ENCODE peak calls at places on chromosomes 6 and 20, in nine cellular contexts. Q is foreskin fibroblast, K is pancreas, D is tibial nerve, H is lower lobe of right lung, G is breast epithelium, P is keratinocyte, Z is heart left ventricle, T is H1. I is an unnamed sample.

GRCh38 chr6:27592481-27593199 is 119.7 kb upstream of the ZNF184 start:
- DNase-seq in Z (no peak), P (peak), T (no peak), H (no peak), D (no peak), G (no peak), Q (peak), K (no peak), I (peak)

GRCh38 chr6:45679163-45679562 is 301.4 kb upstream of the SUPT3H start:
- DNase-seq in K (no peak), G (no peak), Q (no peak), Z (no peak), T (no peak), H (no peak), P (no peak), D (no peak), I (no peak)

GRCh38 chr6:53899512-53899911 is 104.7 kb downstream of the LRRC1 start:
- DNase-seq in Z (no peak), H (no peak), G (no peak), P (no peak), Q (no peak), K (no peak), T (no peak), D (no peak), I (no peak)

GRCh38 chr6:15322184-15322583 is 76.3 kb downstream of the JARID2 start:
- DNase-seq in T (no peak), Z (no peak), H (no peak), Q (no peak), D (no peak), P (no peak), K (no peak), G (no peak), I (no peak)

GRCh38 chr6:100549406-100550167 is 84.9 kb upstream of the SIM1 start:
- DNase-seq in D (no peak), T (no peak), K (no peak), Z (no peak), Q (peak), G (no peak), P (no peak), H (no peak), I (peak)

GRCh38 chr6:122563364-122564052 is 46.7 kb upstream of the PKIB start:
- DNase-seq in Q (no peak), D (no peak), H (no peak), T (no peak), P (no peak), G (no peak), K (no peak), Z (no peak), I (no peak)

GRCh38 chr6:121816361-121816760 is 380.9 kb downstream of the GJA1 start:
- DNase-seq in Q (peak), Z (no peak), H (no peak), G (no peak), K (no peak), D (no peak), T (no peak), P (no peak), I (peak)

GRCh38 chr6:27441001-27441400 is 31.9 kb downstream of the ZNF184 start:
- DNase-seq in Z (no peak), H (no peak), Q (no peak), D (no peak), T (no peak), G (no peak), K (no peak), P (no peak), I (no peak)

GRCh38 chr6:4901256-4902061 is 102.4 kb downstream of the RPP40 start:
- DNase-seq in K (no peak), Z (no peak), Q (no peak), T (no peak), P (no peak), G (no peak), D (no peak), H (no peak), I (no peak)

GRCh38 chr20:19993937-19994667 is 23.1 kb upstream of the NAA20 start:
- DNase-seq in G (no peak), Q (peak), P (peak), H (no peak), Z (peak), D (no peak), T (no peak), K (no peak), I (peak)

GRCh38 chr20:6348908-6349307 is 226.1 kb upstream of the FERMT1 start:
- DNase-seq in H (no peak), G (no peak), D (no peak), T (no peak), K (no peak), Q (no peak), P (no peak), Z (no peak), I (no peak)

GRCh38 chr6:168345896-168346754 is 26.5 kb upstream of the DACT2 start:
- DNase-seq in P (no peak), Q (no peak), T (no peak), G (no peak), H (no peak), D (no peak), Z (no peak), K (no peak), I (no peak)

GRCh38 chr6:36595168-36595818 is 1.1 kb downstream of the SRSF3 start:
- DNase-seq in Q (no peak), D (peak), P (no peak), Z (peak), T (no peak), G (no peak), K (peak), H (no peak), I (peak)

GRCh38 chr20:53023717-53024116 is 51.6 kb downstream of the TSHZ2 start:
- DNase-seq in D (no peak), P (no peak), H (no peak), Q (no peak), Z (no peak), T (no peak), G (no peak), K (no peak), I (peak)

GRCh38 chr6:35757461-35758123 is 18.8 kb upstream of the CLPSL2 start:
- DNase-seq in P (no peak), T (no peak), G (no peak), Q (peak), D (no peak), H (no peak), K (no peak), Z (no peak), I (peak)

DNA sequence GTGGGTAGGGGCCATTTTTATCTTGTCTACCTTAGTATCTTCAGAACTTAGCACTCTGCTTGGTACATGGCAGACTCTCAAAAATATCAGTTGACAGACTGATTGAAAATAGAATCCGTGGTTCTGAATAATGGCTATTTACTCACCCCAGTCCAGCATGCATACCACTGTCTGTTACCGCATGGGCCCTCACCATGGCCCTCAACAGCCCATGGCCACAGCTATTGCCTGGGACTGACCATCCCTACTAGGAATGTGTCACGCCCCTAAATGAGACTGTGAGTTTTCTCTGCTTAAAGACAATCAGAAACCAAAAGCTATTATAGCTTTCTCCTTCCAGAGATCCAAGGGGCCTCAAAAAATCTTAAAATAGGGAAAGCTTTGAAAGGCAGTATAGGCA is 207.7 kb downstream of the ATXN1 start:
- DNase-seq in Z (no peak), P (no peak), T (no peak), D (no peak), K (no peak), Q (no peak), G (no peak), H (no peak), I (no peak)
- H3K4me3 ChIP-seq in Z (no peak), P (no peak), T (no peak), D (no peak), K (no peak), Q (no peak), G (no peak), H (no peak), I (no peak)

GRCh38 chr20:39885975-39886649 is 802.9 kb downstream of the MAFB start:
- DNase-seq in Z (peak), K (peak), H (peak), D (peak), Q (peak), P (peak), T (peak), G (peak), I (peak)
- TF ChIP-seq CTCF in Z (peak), K (peak), H (peak), D (peak), Q (peak), P (peak), T (peak), G (peak), I (peak)

GRCh38 chr20:1390552-1391403 is 2.1 kb downstream of the FKBP1A start:
- DNase-seq in G (no peak), D (no peak), H (no peak), P (no peak), T (no peak), Z (no peak), Q (no peak), K (no peak), I (no peak)
- H3K4me3 ChIP-seq in G (peak), D (peak), H (peak), P (peak), T (peak), Z (no peak), Q (peak), K (no peak), I (peak)

DNA sequence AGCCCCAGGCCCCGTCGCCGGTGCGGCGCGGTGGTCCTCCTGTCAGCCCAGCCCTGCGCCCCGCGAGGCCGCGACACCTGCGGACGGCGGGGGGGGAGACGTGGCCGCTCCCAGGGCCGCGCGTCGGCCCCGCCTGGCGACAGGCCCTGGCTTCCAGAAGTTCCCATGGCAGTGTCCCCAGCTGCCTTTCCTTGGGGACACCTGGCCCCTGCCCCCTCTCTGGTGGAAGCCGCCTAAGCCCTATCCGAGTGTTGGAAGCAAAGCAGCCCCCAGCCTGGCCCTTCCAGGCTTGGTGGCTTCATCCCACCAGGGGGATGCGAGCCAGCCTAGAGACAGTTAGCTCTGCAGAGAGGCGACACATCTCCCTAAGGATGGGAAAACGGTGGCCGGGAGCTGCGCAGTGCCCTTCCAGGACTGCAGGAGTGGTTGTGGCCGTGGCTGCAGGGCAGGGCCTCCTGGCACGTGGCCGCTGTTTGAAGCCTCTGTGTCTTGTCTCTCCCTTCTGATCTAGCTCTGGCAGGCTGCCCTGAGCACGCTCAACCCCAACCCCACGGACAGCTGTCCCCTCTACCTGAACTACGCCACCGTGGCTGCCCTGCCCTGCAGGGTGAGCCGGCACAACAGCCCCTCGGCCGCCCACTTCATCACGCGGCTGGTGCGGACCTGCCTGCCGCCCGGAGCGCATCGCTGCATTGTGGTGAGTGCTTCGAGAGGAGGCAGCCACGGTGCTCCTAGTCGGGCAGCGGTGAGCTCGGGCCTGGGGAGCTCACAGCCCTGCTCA is 816 bp downstream of the NPEPL1 start:
- DNase-seq in G (no peak), Q (no peak), Z (no peak), H (no peak), D (no peak), K (peak), T (no peak), P (no peak), I (no peak)
- TF ChIP-seq CTCF in G (no peak), Q (no peak), Z (no peak), H (no peak), D (no peak), K (no peak), T (no peak), P (no peak), I (no peak)

GRCh38 chr20:35489717-35490116 is 34.3 kb downstream of the CEP250 start:
- DNase-seq in G (no peak), P (no peak), Z (no peak), T (no peak), K (no peak), H (no peak), D (no peak), Q (no peak), I (no peak)

GRCh38 chr20:35487479-35487878 is 32.1 kb downstream of the CEP250 start:
- DNase-seq in Z (no peak), K (no peak), P (no peak), D (no peak), H (no peak), T (no peak), Q (no peak), G (no peak), I (no peak)

GRCh38 chr20:35492352-35492751 is 37.0 kb downstream of the CEP250 start:
- DNase-seq in Z (no peak), K (no peak), D (no peak), Q (no peak), H (no peak), G (no peak), P (no peak), T (no peak), I (no peak)

GRCh38 chr20:35491823-35492222 is 36.4 kb downstream of the CEP250 start:
- DNase-seq in Q (no peak), T (no peak), Z (no peak), K (no peak), P (no peak), D (no peak), H (no peak), G (no peak), I (no peak)

DNA sequence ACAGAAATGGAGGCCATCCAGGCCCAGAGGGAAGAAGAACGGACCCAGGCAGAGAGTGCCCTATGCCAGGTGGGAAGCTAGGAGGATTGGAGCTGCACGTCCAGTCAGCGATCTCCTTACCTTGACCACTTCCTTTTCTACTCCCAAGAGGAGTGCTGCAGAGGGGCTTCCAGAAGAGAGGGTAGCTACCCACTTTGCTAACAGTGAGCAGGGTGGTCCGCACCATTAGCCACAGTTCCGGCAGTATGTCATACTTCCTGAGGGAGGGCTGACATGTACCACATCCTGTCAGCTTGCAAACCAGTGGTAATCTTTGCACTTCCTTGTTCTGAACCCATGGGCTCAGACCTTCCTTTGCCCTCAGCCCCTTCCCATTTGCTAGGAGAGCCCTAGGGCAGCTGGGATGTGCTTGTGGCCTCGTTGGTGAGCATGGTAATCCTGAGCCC is 35.4 kb downstream of the CEP250 start:
- DNase-seq in T (no peak), P (no peak), K (no peak), D (no peak), H (no peak), Z (no peak), Q (no peak), G (no peak), I (no peak)
- H3K4me3 ChIP-seq in T (no peak), P (no peak), K (no peak), D (no peak), H (peak), Z (no peak), Q (no peak), G (peak), I (no peak)